ENCODE peak calls at places on chromosomes 2 and 18, in five cellular contexts. One of them, this sample, is unnamed. For H3K9me3 and H3K4me1, the result is how much of the 10 kb centered on the place peaks cover.

GRCh38 chr2:241224068-241224850 is 35.8 kb downstream of the ANO7 start:
- DNase-seq in osteoblast: peak
- DNase-seq in neural progenitor cell: peak
- DNase-seq in IMR-90: peak
- DNase-seq in SJSA1: no peak
- DNase-seq in this sample: peak

GRCh38 chr2:96839288-96839874 is 4.4 kb downstream of the ANKRD23 start:
- DNase-seq in IMR-90: no peak
- DNase-seq in osteoblast: peak
- DNase-seq in SJSA1: no peak
- DNase-seq in neural progenitor cell: no peak
- DNase-seq in this sample: no peak

GRCh38 chr2:231413921-231414476 is 18.5 kb downstream of the B3GNT7 start:
- DNase-seq in osteoblast: peak
- DNase-seq in IMR-90: no peak
- DNase-seq in neural progenitor cell: no peak
- DNase-seq in SJSA1: no peak
- DNase-seq in this sample: no peak

GRCh38 chr18:63433349-63433866 is 11.1 kb upstream of the VPS4B start:
- DNase-seq in IMR-90: no peak
- DNase-seq in SJSA1: no peak
- DNase-seq in neural progenitor cell: no peak
- DNase-seq in osteoblast: no peak
- DNase-seq in this sample: no peak

GRCh38 chr2:3267549-3267867 is 110.1 kb downstream of the EIPR1 start:
- DNase-seq in IMR-90: no peak
- DNase-seq in neural progenitor cell: no peak
- DNase-seq in osteoblast: no peak
- DNase-seq in SJSA1: no peak
- DNase-seq in this sample: no peak

GRCh38 chr2:181848356-181848876 is 43.1 kb upstream of the ITPRID2 start:
- DNase-seq in osteoblast: no peak
- DNase-seq in neural progenitor cell: no peak
- DNase-seq in SJSA1: no peak
- DNase-seq in IMR-90: no peak
- DNase-seq in this sample: peak

GRCh38 chr2:30466216-30466615 is 19.2 kb downstream of the LCLAT1 start:
- DNase-seq in IMR-90: no peak
- DNase-seq in osteoblast: no peak
- DNase-seq in SJSA1: no peak
- DNase-seq in neural progenitor cell: no peak
- DNase-seq in this sample: no peak

GRCh38 chr2:205657579-205657978 is 24.7 kb upstream of the NRP2 start:
- DNase-seq in neural progenitor cell: no peak
- DNase-seq in osteoblast: no peak
- DNase-seq in SJSA1: no peak
- DNase-seq in IMR-90: peak
- DNase-seq in this sample: peak

GRCh38 chr18:42306208-42306980 is 351.4 kb downstream of the PIK3C3 start:
- DNase-seq in SJSA1: no peak
- DNase-seq in osteoblast: no peak
- DNase-seq in IMR-90: no peak
- DNase-seq in neural progenitor cell: no peak
- DNase-seq in this sample: no peak

GRCh38 chr2:72118386-72118785 is 29.3 kb downstream of the CYP26B1 start:
- DNase-seq in osteoblast: no peak
- DNase-seq in IMR-90: no peak
- DNase-seq in neural progenitor cell: no peak
- DNase-seq in SJSA1: no peak
- DNase-seq in this sample: no peak

GRCh38 chr2:72117029-72117428 is 30.6 kb downstream of the CYP26B1 start:
- DNase-seq in osteoblast: no peak
- DNase-seq in IMR-90: no peak
- DNase-seq in neural progenitor cell: no peak
- DNase-seq in SJSA1: no peak
- DNase-seq in this sample: no peak

GRCh38 chr2:72116081-72116533 is 31.6 kb downstream of the CYP26B1 start:
- DNase-seq in IMR-90: no peak
- DNase-seq in neural progenitor cell: no peak
- DNase-seq in osteoblast: peak
- DNase-seq in SJSA1: peak
- DNase-seq in this sample: no peak

GRCh38 chr2:72118951-72119350 is 28.7 kb downstream of the CYP26B1 start:
- DNase-seq in neural progenitor cell: no peak
- DNase-seq in osteoblast: no peak
- DNase-seq in SJSA1: no peak
- DNase-seq in IMR-90: no peak
- DNase-seq in this sample: no peak

DNA sequence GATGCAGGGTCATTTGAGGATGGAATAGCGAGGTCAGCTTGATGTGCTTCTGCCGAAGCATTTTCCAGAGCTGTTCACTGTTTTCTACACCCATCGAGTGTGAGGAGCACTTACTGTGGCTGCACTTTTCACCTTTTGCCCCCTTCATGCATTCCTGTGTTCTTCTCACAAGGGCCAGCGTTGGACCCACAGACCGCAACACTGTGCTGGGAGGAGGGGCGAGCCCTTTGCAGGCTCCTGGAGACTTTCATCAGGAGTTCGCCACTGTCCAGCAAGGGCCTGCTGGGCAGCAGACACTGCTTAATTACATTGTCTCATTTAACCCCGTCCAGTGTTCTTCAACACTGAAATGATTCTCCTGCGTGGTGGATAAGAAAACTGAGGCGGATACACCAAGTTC is 29.9 kb downstream of the CYP26B1 start:
- DNase-seq in osteoblast: no peak
- DNase-seq in IMR-90: no peak
- DNase-seq in neural progenitor cell: no peak
- DNase-seq in SJSA1: no peak
- DNase-seq in this sample: no peak
- H3K9me3 ChIP-seq in osteoblast: under half
- H3K9me3 ChIP-seq in IMR-90: under half
- H3K9me3 ChIP-seq in neural progenitor cell: under half
- H3K9me3 ChIP-seq in SJSA1: under half
- H3K9me3 ChIP-seq in this sample: under half

DNA sequence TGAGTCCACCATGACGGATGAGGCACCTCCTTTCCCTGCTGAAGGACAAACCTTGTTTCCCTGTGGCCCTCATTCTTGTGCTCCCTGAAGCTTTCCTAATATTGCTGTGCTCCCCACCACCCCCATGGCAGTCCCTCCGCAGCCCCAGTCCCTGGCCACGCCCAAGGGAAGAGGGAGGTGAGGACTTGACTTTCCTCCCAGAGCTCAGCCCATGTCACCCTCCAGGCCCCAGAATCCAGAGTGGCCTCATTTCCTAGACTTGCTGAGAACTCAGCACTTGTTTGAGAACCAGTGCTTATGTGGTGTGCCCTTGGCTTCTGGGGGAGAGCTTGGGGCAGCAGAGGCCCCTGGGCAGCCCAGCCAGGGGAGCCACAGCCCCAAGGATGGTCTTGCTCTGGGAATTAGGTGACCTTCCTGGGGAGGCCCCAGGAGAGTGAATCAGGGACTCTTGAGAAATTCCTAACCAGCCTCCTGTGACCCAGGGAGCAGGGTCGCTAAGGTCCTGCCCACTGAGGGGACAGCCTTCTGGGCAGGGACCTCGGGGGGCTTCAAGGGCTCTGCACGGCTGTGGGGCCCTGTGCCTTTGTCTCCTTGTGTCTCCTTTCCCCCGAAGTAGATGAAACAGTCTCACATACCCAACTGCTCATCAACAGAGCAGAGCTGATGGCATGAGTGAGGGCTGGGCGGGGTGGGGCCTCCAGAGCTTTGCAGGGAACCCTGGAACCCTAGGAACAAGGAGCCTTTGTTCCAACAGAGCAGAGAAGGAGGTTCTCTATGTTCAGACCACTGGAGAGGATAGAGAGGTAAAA is 27.9 kb downstream of the PSD4 start:
- DNase-seq in SJSA1: no peak
- DNase-seq in osteoblast: no peak
- DNase-seq in IMR-90: no peak
- DNase-seq in neural progenitor cell: no peak
- DNase-seq in this sample: no peak
- H3K4me1 ChIP-seq in SJSA1: under half
- H3K4me1 ChIP-seq in osteoblast: under half
- H3K4me1 ChIP-seq in IMR-90: under half
- H3K4me1 ChIP-seq in neural progenitor cell: under half
- H3K4me1 ChIP-seq in this sample: under half

DNA sequence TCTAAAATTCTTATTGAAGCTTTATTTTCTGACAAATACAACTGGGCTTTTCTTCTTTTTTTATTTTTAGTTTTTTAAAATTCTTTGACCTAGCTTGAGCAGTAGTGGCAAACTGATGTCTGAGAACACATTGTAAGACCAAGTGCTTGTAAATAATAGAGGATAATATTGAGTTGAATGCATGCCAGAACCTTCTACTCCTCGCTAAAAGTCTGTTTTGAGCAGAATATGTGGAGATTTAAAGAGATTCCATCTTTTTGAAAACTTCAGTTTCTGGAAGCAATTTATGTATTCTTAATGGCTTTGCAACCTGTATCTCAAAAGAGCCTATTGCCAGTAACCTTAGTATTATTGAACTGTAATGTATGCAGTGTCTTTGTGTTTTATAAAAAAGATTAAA is 148.3 kb downstream of the KCNJ3 start:
- DNase-seq in osteoblast: no peak
- DNase-seq in SJSA1: no peak
- DNase-seq in neural progenitor cell: no peak
- DNase-seq in IMR-90: no peak
- DNase-seq in this sample: no peak
- H3K27ac ChIP-seq in osteoblast: no peak
- H3K27ac ChIP-seq in SJSA1: no peak
- H3K27ac ChIP-seq in neural progenitor cell: no peak
- H3K27ac ChIP-seq in IMR-90: no peak
- H3K27ac ChIP-seq in this sample: no peak

GRCh38 chr2:95143838-95144237 is 15.8 kb downstream of the ZNF514 start:
- DNase-seq in IMR-90: no peak
- DNase-seq in SJSA1: no peak
- DNase-seq in neural progenitor cell: no peak
- DNase-seq in osteoblast: no peak
- DNase-seq in this sample: no peak

DNA sequence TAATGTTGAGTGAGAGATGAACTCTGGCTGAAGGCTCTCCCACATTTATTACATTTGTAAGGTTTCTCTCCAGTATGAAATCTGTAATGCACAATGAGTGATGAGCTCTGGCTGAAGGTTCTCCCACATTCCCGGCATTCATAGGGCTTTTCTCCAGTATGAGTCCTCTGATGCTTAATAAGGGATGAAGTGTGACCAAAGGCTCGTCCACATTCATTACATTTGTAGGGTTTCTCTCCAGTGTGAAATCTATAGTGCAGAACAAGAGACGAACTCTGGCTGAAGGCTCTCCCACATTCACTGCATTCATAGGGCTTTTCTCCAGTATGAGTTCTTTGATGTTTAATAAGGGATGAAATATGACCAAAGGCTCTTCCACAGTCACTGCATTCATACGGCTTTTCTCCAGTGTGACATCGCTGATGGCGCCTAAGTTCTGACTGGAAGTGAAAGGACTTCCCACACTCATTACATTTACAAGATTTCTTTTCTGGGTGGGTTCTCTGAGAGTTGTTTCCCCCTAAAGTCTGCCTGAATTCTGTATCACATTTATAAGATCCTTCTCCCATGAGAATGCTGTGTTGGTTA is 10.2 kb downstream of the ZNF514 start:
- DNase-seq in osteoblast: no peak
- DNase-seq in neural progenitor cell: no peak
- DNase-seq in SJSA1: no peak
- DNase-seq in IMR-90: no peak
- DNase-seq in this sample: no peak
- H3K9me3 ChIP-seq in osteoblast: half or more
- H3K9me3 ChIP-seq in neural progenitor cell: half or more
- H3K9me3 ChIP-seq in SJSA1: half or more
- H3K9me3 ChIP-seq in IMR-90: half or more
- H3K9me3 ChIP-seq in this sample: half or more

DNA sequence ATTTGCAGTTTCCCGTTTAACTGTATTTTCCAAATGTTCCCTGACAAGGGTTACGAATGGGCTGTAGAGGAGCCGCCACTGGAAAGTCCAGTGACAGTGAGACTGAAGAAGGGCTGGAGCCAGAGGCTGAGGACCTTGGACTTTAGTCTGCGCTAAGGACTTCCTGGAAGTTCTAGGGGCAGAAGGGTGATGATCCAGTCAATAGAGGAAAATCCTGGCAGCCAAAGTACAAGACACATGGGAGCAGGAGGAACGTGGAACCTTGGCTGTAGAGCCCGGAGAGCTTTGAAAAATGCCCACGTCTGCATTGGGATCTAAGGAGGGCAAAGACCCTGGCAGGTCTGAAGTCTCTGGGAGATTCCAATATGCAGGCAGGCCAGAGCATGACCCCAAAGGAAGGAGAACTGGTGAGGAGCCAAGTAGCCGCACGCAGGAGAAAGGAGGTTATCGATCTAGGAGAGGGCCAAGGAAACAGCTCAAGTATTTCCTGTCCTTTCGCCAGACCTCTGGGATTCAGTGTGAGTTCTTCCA is 28.5 kb downstream of the MBP start:
- DNase-seq in SJSA1: no peak
- DNase-seq in neural progenitor cell: no peak
- DNase-seq in IMR-90: no peak
- DNase-seq in osteoblast: no peak
- DNase-seq in this sample: no peak
- H3K4me1 ChIP-seq in SJSA1: half or more
- H3K4me1 ChIP-seq in neural progenitor cell: under half
- H3K4me1 ChIP-seq in IMR-90: under half
- H3K4me1 ChIP-seq in osteoblast: half or more
- H3K4me1 ChIP-seq in this sample: half or more

GRCh38 chr18:41150316-41150715 is 804.7 kb upstream of the PIK3C3 start:
- DNase-seq in IMR-90: no peak
- DNase-seq in neural progenitor cell: no peak
- DNase-seq in SJSA1: no peak
- DNase-seq in osteoblast: no peak
- DNase-seq in this sample: no peak

GRCh38 chr18:41155025-41155424 is 800.0 kb upstream of the PIK3C3 start:
- DNase-seq in SJSA1: no peak
- DNase-seq in neural progenitor cell: peak
- DNase-seq in IMR-90: no peak
- DNase-seq in osteoblast: no peak
- DNase-seq in this sample: no peak
- H3K27ac ChIP-seq in SJSA1: no peak
- H3K27ac ChIP-seq in neural progenitor cell: peak
- H3K27ac ChIP-seq in IMR-90: no peak
- H3K27ac ChIP-seq in osteoblast: no peak
- H3K27ac ChIP-seq in this sample: no peak